ENCODE peak calls at places on chromosome 5, in nine cellular contexts. One of them, this sample, is unnamed.

GRCh38 chr5:130386155-130386554 is 481.9 kb downstream of the CHSY3 start:
- DNase-seq in stromal cell of bone marrow: no peak
- DNase-seq in activated CD8-positive, alpha-beta memory T cell treated with anti-CD3 and anti-CD28 coated beads for 4 hours: no peak
- DNase-seq in nephron progenitor cell: no peak
- DNase-seq in heart right ventricle: no peak
- DNase-seq in retinal pigment epithelial cell: no peak
- DNase-seq in activated gamma-delta T cell treated with Interleukin-2 at 50 U/mL for 16 hours: no peak
- DNase-seq in left kidney: peak
- DNase-seq in H54: no peak
- DNase-seq in this sample: no peak

GRCh38 chr5:61332369-61332745 is 299 bp downstream of the ZSWIM6 start:
- DNase-seq in activated gamma-delta T cell treated with Interleukin-2 at 50 U/mL for 16 hours: peak
- DNase-seq in nephron progenitor cell: no peak
- DNase-seq in heart right ventricle: peak
- DNase-seq in retinal pigment epithelial cell: no peak
- DNase-seq in H54: no peak
- DNase-seq in stromal cell of bone marrow: no peak
- DNase-seq in activated CD8-positive, alpha-beta memory T cell treated with anti-CD3 and anti-CD28 coated beads for 4 hours: no peak
- DNase-seq in left kidney: peak
- DNase-seq in this sample: no peak

GRCh38 chr5:113682497-113683136 is 169.1 kb downstream of the YTHDC2 start:
- DNase-seq in retinal pigment epithelial cell: no peak
- DNase-seq in nephron progenitor cell: no peak
- DNase-seq in stromal cell of bone marrow: no peak
- DNase-seq in H54: no peak
- DNase-seq in activated gamma-delta T cell treated with Interleukin-2 at 50 U/mL for 16 hours: no peak
- DNase-seq in heart right ventricle: no peak
- DNase-seq in activated CD8-positive, alpha-beta memory T cell treated with anti-CD3 and anti-CD28 coated beads for 4 hours: no peak
- DNase-seq in left kidney: peak
- DNase-seq in this sample: no peak

GRCh38 chr5:34598177-34598794 is 57.8 kb upstream of the RAI14 start:
- DNase-seq in left kidney: peak
- DNase-seq in stromal cell of bone marrow: peak
- DNase-seq in activated gamma-delta T cell treated with Interleukin-2 at 50 U/mL for 16 hours: no peak
- DNase-seq in activated CD8-positive, alpha-beta memory T cell treated with anti-CD3 and anti-CD28 coated beads for 4 hours: no peak
- DNase-seq in retinal pigment epithelial cell: peak
- DNase-seq in H54: peak
- DNase-seq in heart right ventricle: no peak
- DNase-seq in nephron progenitor cell: no peak
- DNase-seq in this sample: no peak

GRCh38 chr5:55096860-55097259 is 5.6 kb upstream of the GZMA start:
- DNase-seq in H54: no peak
- DNase-seq in stromal cell of bone marrow: no peak
- DNase-seq in left kidney: no peak
- DNase-seq in heart right ventricle: no peak
- DNase-seq in activated gamma-delta T cell treated with Interleukin-2 at 50 U/mL for 16 hours: peak
- DNase-seq in retinal pigment epithelial cell: no peak
- DNase-seq in activated CD8-positive, alpha-beta memory T cell treated with anti-CD3 and anti-CD28 coated beads for 4 hours: peak
- DNase-seq in nephron progenitor cell: no peak
- DNase-seq in this sample: no peak

GRCh38 chr5:94690778-94691177 is 72.3 kb downstream of the SLF1 start:
- DNase-seq in left kidney: peak
- DNase-seq in nephron progenitor cell: no peak
- DNase-seq in heart right ventricle: no peak
- DNase-seq in H54: no peak
- DNase-seq in activated CD8-positive, alpha-beta memory T cell treated with anti-CD3 and anti-CD28 coated beads for 4 hours: no peak
- DNase-seq in retinal pigment epithelial cell: no peak
- DNase-seq in activated gamma-delta T cell treated with Interleukin-2 at 50 U/mL for 16 hours: no peak
- DNase-seq in stromal cell of bone marrow: no peak
- DNase-seq in this sample: no peak

GRCh38 chr5:139644646-139645494 is 3.3 kb upstream of the CXXC5 start:
- DNase-seq in activated CD8-positive, alpha-beta memory T cell treated with anti-CD3 and anti-CD28 coated beads for 4 hours: no peak
- DNase-seq in heart right ventricle: peak
- DNase-seq in stromal cell of bone marrow: no peak
- DNase-seq in left kidney: peak
- DNase-seq in nephron progenitor cell: no peak
- DNase-seq in activated gamma-delta T cell treated with Interleukin-2 at 50 U/mL for 16 hours: no peak
- DNase-seq in retinal pigment epithelial cell: no peak
- DNase-seq in H54: no peak
- DNase-seq in this sample: no peak

GRCh38 chr5:93120048-93120447 is 461.0 kb downstream of the NR2F1-AS1 start:
- DNase-seq in H54: no peak
- DNase-seq in nephron progenitor cell: no peak
- DNase-seq in heart right ventricle: no peak
- DNase-seq in left kidney: no peak
- DNase-seq in retinal pigment epithelial cell: no peak
- DNase-seq in activated gamma-delta T cell treated with Interleukin-2 at 50 U/mL for 16 hours: no peak
- DNase-seq in activated CD8-positive, alpha-beta memory T cell treated with anti-CD3 and anti-CD28 coated beads for 4 hours: no peak
- DNase-seq in stromal cell of bone marrow: no peak
- DNase-seq in this sample: no peak

GRCh38 chr5:164000819-164001218 is 495.4 kb downstream of the MAT2B start:
- DNase-seq in heart right ventricle: no peak
- DNase-seq in activated CD8-positive, alpha-beta memory T cell treated with anti-CD3 and anti-CD28 coated beads for 4 hours: no peak
- DNase-seq in activated gamma-delta T cell treated with Interleukin-2 at 50 U/mL for 16 hours: no peak
- DNase-seq in H54: no peak
- DNase-seq in stromal cell of bone marrow: peak
- DNase-seq in retinal pigment epithelial cell: no peak
- DNase-seq in nephron progenitor cell: no peak
- DNase-seq in left kidney: no peak
- DNase-seq in this sample: no peak

GRCh38 chr5:77337716-77338115 is 127.2 kb downstream of the PDE8B start:
- DNase-seq in H54: no peak
- DNase-seq in retinal pigment epithelial cell: no peak
- DNase-seq in activated gamma-delta T cell treated with Interleukin-2 at 50 U/mL for 16 hours: no peak
- DNase-seq in heart right ventricle: no peak
- DNase-seq in activated CD8-positive, alpha-beta memory T cell treated with anti-CD3 and anti-CD28 coated beads for 4 hours: no peak
- DNase-seq in left kidney: peak
- DNase-seq in stromal cell of bone marrow: no peak
- DNase-seq in nephron progenitor cell: peak
- DNase-seq in this sample: no peak

GRCh38 chr5:5650242-5650641 is 227.8 kb downstream of the ICE1 start:
- DNase-seq in retinal pigment epithelial cell: no peak
- DNase-seq in activated CD8-positive, alpha-beta memory T cell treated with anti-CD3 and anti-CD28 coated beads for 4 hours: no peak
- DNase-seq in H54: no peak
- DNase-seq in nephron progenitor cell: no peak
- DNase-seq in activated gamma-delta T cell treated with Interleukin-2 at 50 U/mL for 16 hours: no peak
- DNase-seq in stromal cell of bone marrow: no peak
- DNase-seq in heart right ventricle: no peak
- DNase-seq in left kidney: no peak
- DNase-seq in this sample: no peak

GRCh38 chr5:28344803-28345433 is 1306.5 kb upstream of the CDH9 start:
- DNase-seq in left kidney: peak
- DNase-seq in heart right ventricle: no peak
- DNase-seq in retinal pigment epithelial cell: no peak
- DNase-seq in stromal cell of bone marrow: peak
- DNase-seq in activated gamma-delta T cell treated with Interleukin-2 at 50 U/mL for 16 hours: no peak
- DNase-seq in H54: peak
- DNase-seq in activated CD8-positive, alpha-beta memory T cell treated with anti-CD3 and anti-CD28 coated beads for 4 hours: no peak
- DNase-seq in nephron progenitor cell: peak
- DNase-seq in this sample: no peak

GRCh38 chr5:95891499-95891898 is 69.0 kb upstream of the GLRX start:
- DNase-seq in activated gamma-delta T cell treated with Interleukin-2 at 50 U/mL for 16 hours: no peak
- DNase-seq in H54: no peak
- DNase-seq in stromal cell of bone marrow: no peak
- DNase-seq in heart right ventricle: no peak
- DNase-seq in activated CD8-positive, alpha-beta memory T cell treated with anti-CD3 and anti-CD28 coated beads for 4 hours: no peak
- DNase-seq in retinal pigment epithelial cell: no peak
- DNase-seq in left kidney: peak
- DNase-seq in nephron progenitor cell: no peak
- DNase-seq in this sample: no peak

GRCh38 chr5:93800988-93801811 is 59.8 kb upstream of the POU5F2 start:
- DNase-seq in left kidney: peak
- DNase-seq in heart right ventricle: peak
- DNase-seq in retinal pigment epithelial cell: peak
- DNase-seq in H54: no peak
- DNase-seq in activated gamma-delta T cell treated with Interleukin-2 at 50 U/mL for 16 hours: no peak
- DNase-seq in stromal cell of bone marrow: peak
- DNase-seq in activated CD8-positive, alpha-beta memory T cell treated with anti-CD3 and anti-CD28 coated beads for 4 hours: peak
- DNase-seq in nephron progenitor cell: peak
- DNase-seq in this sample: no peak

GRCh38 chr5:130471-131175 is 38.7 kb downstream of the PLEKHG4B start:
- DNase-seq in retinal pigment epithelial cell: no peak
- DNase-seq in nephron progenitor cell: no peak
- DNase-seq in activated CD8-positive, alpha-beta memory T cell treated with anti-CD3 and anti-CD28 coated beads for 4 hours: no peak
- DNase-seq in heart right ventricle: no peak
- DNase-seq in activated gamma-delta T cell treated with Interleukin-2 at 50 U/mL for 16 hours: no peak
- DNase-seq in left kidney: no peak
- DNase-seq in H54: no peak
- DNase-seq in stromal cell of bone marrow: no peak
- DNase-seq in this sample: no peak

GRCh38 chr5:133267601-133268000 is 215.8 kb downstream of the HSPA4 start:
- DNase-seq in heart right ventricle: no peak
- DNase-seq in activated CD8-positive, alpha-beta memory T cell treated with anti-CD3 and anti-CD28 coated beads for 4 hours: no peak
- DNase-seq in retinal pigment epithelial cell: no peak
- DNase-seq in activated gamma-delta T cell treated with Interleukin-2 at 50 U/mL for 16 hours: no peak
- DNase-seq in nephron progenitor cell: no peak
- DNase-seq in H54: no peak
- DNase-seq in left kidney: no peak
- DNase-seq in stromal cell of bone marrow: no peak
- DNase-seq in this sample: no peak

GRCh38 chr5:53073349-53073748 is 36.2 kb downstream of the MOCS2 start:
- DNase-seq in activated gamma-delta T cell treated with Interleukin-2 at 50 U/mL for 16 hours: no peak
- DNase-seq in retinal pigment epithelial cell: no peak
- DNase-seq in H54: no peak
- DNase-seq in heart right ventricle: no peak
- DNase-seq in stromal cell of bone marrow: no peak
- DNase-seq in activated CD8-positive, alpha-beta memory T cell treated with anti-CD3 and anti-CD28 coated beads for 4 hours: no peak
- DNase-seq in nephron progenitor cell: peak
- DNase-seq in left kidney: peak
- DNase-seq in this sample: no peak

GRCh38 chr5:169095410-169095772 is 205.5 kb downstream of the SLIT3 start:
- DNase-seq in retinal pigment epithelial cell: no peak
- DNase-seq in heart right ventricle: no peak
- DNase-seq in activated gamma-delta T cell treated with Interleukin-2 at 50 U/mL for 16 hours: no peak
- DNase-seq in activated CD8-positive, alpha-beta memory T cell treated with anti-CD3 and anti-CD28 coated beads for 4 hours: no peak
- DNase-seq in H54: no peak
- DNase-seq in left kidney: no peak
- DNase-seq in nephron progenitor cell: no peak
- DNase-seq in stromal cell of bone marrow: no peak
- DNase-seq in this sample: no peak

GRCh38 chr5:32387176-32387575 is 57.4 kb downstream of the ZFR start:
- DNase-seq in left kidney: no peak
- DNase-seq in activated gamma-delta T cell treated with Interleukin-2 at 50 U/mL for 16 hours: no peak
- DNase-seq in heart right ventricle: no peak
- DNase-seq in H54: no peak
- DNase-seq in nephron progenitor cell: no peak
- DNase-seq in retinal pigment epithelial cell: no peak
- DNase-seq in stromal cell of bone marrow: peak
- DNase-seq in activated CD8-positive, alpha-beta memory T cell treated with anti-CD3 and anti-CD28 coated beads for 4 hours: no peak
- DNase-seq in this sample: no peak

GRCh38 chr5:174323878-174324281 is 278.4 kb downstream of the NSG2 start:
- DNase-seq in stromal cell of bone marrow: no peak
- DNase-seq in activated CD8-positive, alpha-beta memory T cell treated with anti-CD3 and anti-CD28 coated beads for 4 hours: no peak
- DNase-seq in left kidney: peak
- DNase-seq in activated gamma-delta T cell treated with Interleukin-2 at 50 U/mL for 16 hours: no peak
- DNase-seq in retinal pigment epithelial cell: no peak
- DNase-seq in H54: peak
- DNase-seq in nephron progenitor cell: peak
- DNase-seq in heart right ventricle: no peak
- DNase-seq in this sample: no peak

GRCh38 chr5:172940242-172941066 is 18.8 kb upstream of the RPL26L1 start:
- DNase-seq in H54: no peak
- DNase-seq in retinal pigment epithelial cell: no peak
- DNase-seq in activated CD8-positive, alpha-beta memory T cell treated with anti-CD3 and anti-CD28 coated beads for 4 hours: no peak
- DNase-seq in left kidney: peak
- DNase-seq in activated gamma-delta T cell treated with Interleukin-2 at 50 U/mL for 16 hours: no peak
- DNase-seq in stromal cell of bone marrow: no peak
- DNase-seq in heart right ventricle: no peak
- DNase-seq in nephron progenitor cell: no peak
- DNase-seq in this sample: no peak

GRCh38 chr5:151021771-151022170 is 1.4 kb downstream of the GPX3 start:
- DNase-seq in stromal cell of bone marrow: no peak
- DNase-seq in nephron progenitor cell: no peak
- DNase-seq in heart right ventricle: no peak
- DNase-seq in left kidney: no peak
- DNase-seq in activated gamma-delta T cell treated with Interleukin-2 at 50 U/mL for 16 hours: no peak
- DNase-seq in retinal pigment epithelial cell: no peak
- DNase-seq in H54: no peak
- DNase-seq in activated CD8-positive, alpha-beta memory T cell treated with anti-CD3 and anti-CD28 coated beads for 4 hours: no peak
- DNase-seq in this sample: no peak

GRCh38 chr5:133049726-133050048 is 2.1 kb upstream of the HSPA4 start:
- DNase-seq in left kidney: no peak
- DNase-seq in activated gamma-delta T cell treated with Interleukin-2 at 50 U/mL for 16 hours: no peak
- DNase-seq in stromal cell of bone marrow: no peak
- DNase-seq in H54: no peak
- DNase-seq in heart right ventricle: no peak
- DNase-seq in nephron progenitor cell: no peak
- DNase-seq in activated CD8-positive, alpha-beta memory T cell treated with anti-CD3 and anti-CD28 coated beads for 4 hours: no peak
- DNase-seq in retinal pigment epithelial cell: no peak
- DNase-seq in this sample: no peak

GRCh38 chr5:5314626-5315025 is 107.9 kb upstream of the ICE1 start:
- DNase-seq in heart right ventricle: no peak
- DNase-seq in H54: no peak
- DNase-seq in activated gamma-delta T cell treated with Interleukin-2 at 50 U/mL for 16 hours: no peak
- DNase-seq in retinal pigment epithelial cell: no peak
- DNase-seq in activated CD8-positive, alpha-beta memory T cell treated with anti-CD3 and anti-CD28 coated beads for 4 hours: no peak
- DNase-seq in stromal cell of bone marrow: no peak
- DNase-seq in nephron progenitor cell: no peak
- DNase-seq in left kidney: no peak
- DNase-seq in this sample: no peak

GRCh38 chr5:103910002-103910401 is 347.4 kb upstream of the NUDT12 start:
- DNase-seq in retinal pigment epithelial cell: peak
- DNase-seq in heart right ventricle: no peak
- DNase-seq in nephron progenitor cell: no peak
- DNase-seq in activated gamma-delta T cell treated with Interleukin-2 at 50 U/mL for 16 hours: no peak
- DNase-seq in activated CD8-positive, alpha-beta memory T cell treated with anti-CD3 and anti-CD28 coated beads for 4 hours: no peak
- DNase-seq in stromal cell of bone marrow: no peak
- DNase-seq in H54: no peak
- DNase-seq in left kidney: peak
- DNase-seq in this sample: no peak

GRCh38 chr5:179912951-179913350 is 5.3 kb upstream of the TBC1D9B start:
- DNase-seq in H54: no peak
- DNase-seq in retinal pigment epithelial cell: no peak
- DNase-seq in stromal cell of bone marrow: no peak
- DNase-seq in activated gamma-delta T cell treated with Interleukin-2 at 50 U/mL for 16 hours: no peak
- DNase-seq in activated CD8-positive, alpha-beta memory T cell treated with anti-CD3 and anti-CD28 coated beads for 4 hours: no peak
- DNase-seq in heart right ventricle: no peak
- DNase-seq in nephron progenitor cell: no peak
- DNase-seq in left kidney: no peak
- DNase-seq in this sample: no peak

GRCh38 chr5:91378683-91379601 is 4.2 kb downstream of the ARRDC3 start:
- DNase-seq in stromal cell of bone marrow: no peak
- DNase-seq in retinal pigment epithelial cell: no peak
- DNase-seq in left kidney: peak
- DNase-seq in activated gamma-delta T cell treated with Interleukin-2 at 50 U/mL for 16 hours: no peak
- DNase-seq in activated CD8-positive, alpha-beta memory T cell treated with anti-CD3 and anti-CD28 coated beads for 4 hours: no peak
- DNase-seq in H54: no peak
- DNase-seq in nephron progenitor cell: no peak
- DNase-seq in heart right ventricle: no peak
- DNase-seq in this sample: no peak

GRCh38 chr5:142545653-142546322 is 140.1 kb downstream of the FGF1 start:
- DNase-seq in heart right ventricle: no peak
- DNase-seq in retinal pigment epithelial cell: no peak
- DNase-seq in nephron progenitor cell: no peak
- DNase-seq in left kidney: peak
- DNase-seq in H54: no peak
- DNase-seq in stromal cell of bone marrow: no peak
- DNase-seq in activated CD8-positive, alpha-beta memory T cell treated with anti-CD3 and anti-CD28 coated beads for 4 hours: no peak
- DNase-seq in activated gamma-delta T cell treated with Interleukin-2 at 50 U/mL for 16 hours: no peak
- DNase-seq in this sample: no peak

GRCh38 chr5:173629628-173630027 is 13.2 kb upstream of the BOD1 start:
- DNase-seq in retinal pigment epithelial cell: no peak
- DNase-seq in stromal cell of bone marrow: no peak
- DNase-seq in left kidney: peak
- DNase-seq in heart right ventricle: no peak
- DNase-seq in activated CD8-positive, alpha-beta memory T cell treated with anti-CD3 and anti-CD28 coated beads for 4 hours: no peak
- DNase-seq in nephron progenitor cell: peak
- DNase-seq in activated gamma-delta T cell treated with Interleukin-2 at 50 U/mL for 16 hours: no peak
- DNase-seq in H54: peak
- DNase-seq in this sample: no peak